ENCODE peak calls at places on chromosome 16, in seven cellular contexts. G is dorsolateral prefrontal cortex, N is foreskin keratinocyte, P is heart right ventricle, V is suprapubic skin, C is body of pancreas, Z is right atrium auricular region. H is an unnamed sample. For H3K27me3, the result is how much of the 10 kb centered on the place peaks cover.

GRCh38 chr16:80274576-80275191 is 266.1 kb upstream of the DYNLRB2 start:
- DNase-seq in G (no peak), N (peak), P (no peak), V (no peak), C (no peak), Z (no peak), H (peak)

GRCh38 chr16:3460121-3460520 is 16.6 kb downstream of the NAA60 start:
- DNase-seq in G (no peak), N (no peak), P (no peak), V (no peak), C (no peak), Z (no peak), H (no peak)

GRCh38 chr16:72723781-72724180 is 324.1 kb downstream of the ZFHX3 start:
- DNase-seq in G (no peak), N (peak), P (no peak), V (no peak), C (no peak), Z (no peak), H (no peak)

GRCh38 chr16:90020838-90021382 is 1.7 kb upstream of the DBNDD1 start:
- DNase-seq in G (no peak), N (no peak), P (peak), V (no peak), C (no peak), Z (no peak), H (no peak)

GRCh38 chr16:73125860-73126259 is 77.9 kb upstream of the ZFHX3 start:
- DNase-seq in G (no peak), N (no peak), P (no peak), V (no peak), C (no peak), Z (no peak), H (peak)

GRCh38 chr16:17470002-17470870 is 524 bp downstream of the XYLT1 start:
- DNase-seq in G (no peak), N (no peak), P (no peak), V (no peak), C (peak), Z (peak), H (no peak)

GRCh38 chr16:12819126-12820117 is 15.7 kb upstream of the CPPED1 start:
- DNase-seq in G (no peak), N (no peak), P (peak), V (peak), C (peak), Z (peak), H (no peak)

GRCh38 chr16:26672206-26672605 is 394.5 kb upstream of the C16orf82 start:
- DNase-seq in G (no peak), N (no peak), P (no peak), V (no peak), C (no peak), Z (no peak), H (no peak)

GRCh38 chr16:87487361-87487924 is 5.4 kb downstream of the ZCCHC14 start:
- DNase-seq in G (no peak), N (peak), P (no peak), V (peak), C (peak), Z (peak), H (no peak)

GRCh38 chr16:69481901-69482341 is 57.5 kb downstream of the CYB5B start:
- DNase-seq in G (peak), N (peak), P (peak), V (peak), C (peak), Z (peak), H (no peak)

GRCh38 chr16:19804538-19805323 is 79.9 kb downstream of the GPRC5B start:
- DNase-seq in G (no peak), N (no peak), P (peak), V (peak), C (peak), Z (peak), H (no peak)

GRCh38 chr16:2687531-2688308 is 5.4 kb downstream of the KCTD5 start:
- DNase-seq in G (no peak), N (no peak), P (no peak), V (no peak), C (peak), Z (no peak), H (no peak)

GRCh38 chr16:23105309-23105708 is 43.9 kb downstream of the USP31 start:
- DNase-seq in G (no peak), N (no peak), P (no peak), V (no peak), C (no peak), Z (no peak), H (no peak)

GRCh38 chr16:88306860-88307545 is 75.8 kb upstream of the ZNF469 start:
- DNase-seq in G (no peak), N (no peak), P (no peak), V (no peak), C (no peak), Z (no peak), H (peak)

GRCh38 chr16:15778204-15778743 is 78.6 kb downstream of the MYH11 start:
- DNase-seq in G (no peak), N (no peak), P (no peak), V (no peak), C (no peak), Z (no peak), H (no peak)

GRCh38 chr16:69131167-69131748 is 1.1 kb downstream of the CHTF8 start:
- DNase-seq in G (no peak), N (no peak), P (peak), V (no peak), C (no peak), Z (no peak), H (no peak)

GRCh38 chr16:10871157-10871991 is 5.6 kb upstream of the CIITA start:
- DNase-seq in G (no peak), N (peak), P (peak), V (peak), C (peak), Z (no peak), H (peak)

GRCh38 chr16:15041260-15042011 is 14.4 kb downstream of the NTAN1 start:
- DNase-seq in G (no peak), N (no peak), P (peak), V (peak), C (peak), Z (peak), H (no peak)

GRCh38 chr16:71927383-71927782 is 32.1 kb downstream of the IST1 start:
- DNase-seq in G (no peak), N (peak), P (peak), V (no peak), C (peak), Z (peak), H (peak)

GRCh38 chr16:24568392-24568791 is 29.0 kb downstream of the RBBP6 start:
- DNase-seq in G (no peak), N (no peak), P (no peak), V (no peak), C (no peak), Z (no peak), H (no peak)

GRCh38 chr16:72620853-72621252 is 427.1 kb downstream of the ZFHX3 start:
- DNase-seq in G (no peak), N (no peak), P (no peak), V (no peak), C (no peak), Z (no peak), H (no peak)

GRCh38 chr16:29743827-29744531 is 1.8 kb downstream of the C16orf54 start:
- DNase-seq in G (no peak), N (no peak), P (no peak), V (peak), C (no peak), Z (no peak), H (no peak)

GRCh38 chr16:79994413-79994812 is 393.9 kb upstream of the MAF start:
- DNase-seq in G (peak), N (no peak), P (no peak), V (no peak), C (no peak), Z (no peak), H (no peak)

GRCh38 chr16:50326835-50327465 is 41.8 kb downstream of the BRD7 start:
- DNase-seq in G (no peak), N (no peak), P (no peak), V (no peak), C (no peak), Z (no peak), H (no peak)

GRCh38 chr16:90048347-90048722 is 28.8 kb downstream of the PRDM7 start:
- DNase-seq in G (no peak), N (no peak), P (no peak), V (no peak), C (no peak), Z (no peak), H (no peak)

GRCh38 chr16:9966569-9967157 is 215.6 kb downstream of the GRIN2A start:
- DNase-seq in G (no peak), N (no peak), P (no peak), V (no peak), C (no peak), Z (no peak), H (no peak)

GRCh38 chr16:71352963-71353460 is 5.5 kb upstream of the CALB2 start:
- DNase-seq in G (no peak), N (no peak), P (no peak), V (no peak), C (no peak), Z (no peak), H (no peak)

GRCh38 chr16:69741519-69741918 is 13.2 kb downstream of the NOB1 start:
- DNase-seq in G (no peak), N (no peak), P (no peak), V (no peak), C (no peak), Z (no peak), H (no peak)

GRCh38 chr16:27972500-27972899 is 91.0 kb downstream of the GSG1L start:
- DNase-seq in G (no peak), N (no peak), P (peak), V (no peak), C (no peak), Z (no peak), H (no peak)

GRCh38 chr16:70470927-70471341 is 16.5 kb downstream of the FCSK start:
- DNase-seq in G (no peak), N (no peak), P (no peak), V (peak), C (peak), Z (no peak), H (no peak)

GRCh38 chr16:49623501-49624266 is 232.2 kb downstream of the ZNF423 start:
- DNase-seq in G (no peak), N (no peak), P (no peak), V (no peak), C (no peak), Z (peak), H (no peak)

GRCh38 chr16:88453621-88454314 is 688 bp downstream of the ZFPM1 start:
- DNase-seq in G (no peak), N (no peak), P (no peak), V (no peak), C (peak), Z (no peak), H (no peak)

GRCh38 chr16:70684146-70685060 is 1.4 kb downstream of the MTSS2 start:
- DNase-seq in G (no peak), N (no peak), P (no peak), V (no peak), C (no peak), Z (no peak), H (no peak)

GRCh38 chr16:30769379-30770089 is 7.4 kb downstream of the RNF40 start:
- DNase-seq in G (peak), N (no peak), P (no peak), V (no peak), C (no peak), Z (no peak), H (no peak)

DNA sequence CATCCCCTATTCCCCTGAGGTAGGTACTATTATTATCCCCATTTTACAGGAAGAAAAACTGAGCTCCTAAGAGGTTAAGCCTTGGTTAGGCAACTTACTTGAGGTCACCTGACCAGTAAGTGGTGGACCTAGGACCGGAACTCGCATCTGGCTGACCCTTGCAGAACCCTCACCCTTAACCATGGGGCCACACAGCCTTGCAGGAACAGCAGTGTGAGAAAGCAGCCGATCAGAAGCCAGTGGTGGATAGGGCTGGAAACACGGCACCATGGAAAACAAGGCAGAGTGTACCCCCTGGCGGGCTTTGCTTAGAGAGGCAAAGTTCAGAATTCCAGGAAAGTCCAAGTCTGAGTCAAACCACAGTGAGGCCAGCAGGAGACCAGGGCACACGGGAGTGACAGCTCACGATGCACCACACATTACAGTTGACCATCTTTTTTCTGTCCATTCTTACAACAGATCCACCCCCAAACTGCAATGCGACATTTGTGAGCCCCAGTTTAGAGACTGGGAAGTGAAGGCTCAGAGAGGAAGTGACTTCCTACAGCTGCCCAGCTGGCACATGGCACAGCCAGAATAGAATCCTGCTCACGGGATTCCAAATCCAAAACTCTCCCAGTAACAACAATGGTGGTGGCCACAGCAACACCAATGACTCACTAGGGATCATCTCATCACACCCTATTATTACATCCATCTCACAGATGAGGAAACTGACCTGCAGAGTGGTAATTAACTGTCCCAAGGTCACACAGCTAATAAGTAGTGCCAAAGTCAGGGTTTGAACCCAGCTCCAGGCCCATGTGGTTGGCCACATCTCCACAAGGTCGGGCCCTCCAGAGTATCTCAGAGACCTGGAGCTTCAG is 20.3 kb downstream of the KIFC3 start:
- DNase-seq in G (no peak), N (no peak), P (no peak), V (no peak), C (no peak), Z (no peak), H (no peak)
- TF ChIP-seq CTCF in G (no peak), N (no peak), P (no peak), V (no peak), C (no peak), Z (no peak), H (no peak)

GRCh38 chr16:57409065-57409464 is 4.5 kb downstream of the CCL17 start:
- DNase-seq in G (no peak), N (no peak), P (no peak), V (no peak), C (no peak), Z (no peak), H (no peak)

GRCh38 chr16:57412584-57412983 is 8.0 kb downstream of the CCL17 start:
- DNase-seq in G (no peak), N (no peak), P (no peak), V (no peak), C (no peak), Z (no peak), H (no peak)

GRCh38 chr16:57407521-57408353 is 3.2 kb downstream of the CCL17 start:
- DNase-seq in G (no peak), N (no peak), P (no peak), V (no peak), C (no peak), Z (no peak), H (no peak)

GRCh38 chr16:57411362-57411976 is 6.9 kb downstream of the CCL17 start:
- DNase-seq in G (no peak), N (no peak), P (no peak), V (no peak), C (no peak), Z (no peak), H (no peak)

DNA sequence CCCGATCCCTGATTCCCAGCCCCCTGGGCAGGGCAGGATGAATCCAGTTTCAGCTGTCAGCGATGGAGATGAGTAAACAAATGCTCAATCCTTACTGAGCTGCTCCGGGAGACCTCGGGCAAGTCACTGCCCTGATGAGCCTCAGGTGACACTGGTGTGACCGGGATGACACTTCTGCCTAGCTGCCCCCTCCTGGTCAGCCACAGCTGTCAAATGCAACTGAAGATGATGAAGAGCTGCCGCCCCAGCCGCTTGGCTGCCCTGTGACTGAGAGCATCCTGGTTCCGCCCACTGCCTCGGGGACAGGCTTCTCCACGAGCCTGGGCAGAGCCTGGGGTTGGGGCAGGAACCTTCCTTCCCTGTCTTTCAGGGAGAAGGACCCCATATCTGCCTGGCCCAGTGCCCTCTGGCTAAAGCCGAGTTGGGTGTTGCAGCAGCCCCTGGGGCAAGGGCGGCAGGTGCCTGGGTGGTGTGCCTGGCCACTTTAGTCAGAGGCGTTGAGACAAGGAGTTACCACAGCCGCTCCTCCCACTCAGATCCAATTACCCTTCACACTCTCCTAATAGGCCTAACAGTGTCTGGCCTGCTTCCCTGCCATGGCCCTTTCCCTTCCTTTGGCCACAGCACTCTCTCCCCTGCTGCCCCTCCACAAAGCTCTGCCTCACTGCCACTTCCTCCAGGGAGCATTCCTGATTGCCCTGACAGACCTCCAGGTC is 5.5 kb downstream of the CCL17 start:
- DNase-seq in G (no peak), N (no peak), P (no peak), V (no peak), C (no peak), Z (no peak), H (no peak)
- H3K27me3 ChIP-seq in G (under half), N (under half), P (under half), V (under half), C (under half), Z (under half), H (under half)

GRCh38 chr16:67248401-67249177 is at the start of gene SLC9A5:
- DNase-seq in G (peak), N (no peak), P (no peak), V (no peak), C (no peak), Z (no peak), H (no peak)
- TF ChIP-seq CTCF in G (no peak), N (peak), P (peak), V (no peak), C (peak), Z (peak), H (peak)

GRCh38 chr16:86050111-86050510 is 151.1 kb downstream of the IRF8 start:
- DNase-seq in G (no peak), N (no peak), P (no peak), V (no peak), C (no peak), Z (no peak), H (no peak)

GRCh38 chr16:86052115-86052670 is 153.2 kb downstream of the IRF8 start:
- DNase-seq in G (no peak), N (no peak), P (no peak), V (no peak), C (no peak), Z (no peak), H (no peak)

GRCh38 chr16:86049641-86050040 is 150.7 kb downstream of the IRF8 start:
- DNase-seq in G (no peak), N (no peak), P (no peak), V (no peak), C (no peak), Z (no peak), H (no peak)

GRCh38 chr16:86051376-86052114 is 152.6 kb downstream of the IRF8 start:
- DNase-seq in G (no peak), N (no peak), P (no peak), V (no peak), C (no peak), Z (no peak), H (no peak)

GRCh38 chr16:86050591-86051375 is 151.8 kb downstream of the IRF8 start:
- DNase-seq in G (no peak), N (no peak), P (no peak), V (no peak), C (no peak), Z (no peak), H (no peak)
- H3K27me3 ChIP-seq in G (under half), N (under half), P (under half), V (half or more), C (under half), Z (under half), H (under half)

GRCh38 chr16:74716355-74716754 is 15.7 kb upstream of the MLKL start:
- DNase-seq in G (no peak), N (no peak), P (no peak), V (no peak), C (no peak), Z (no peak), H (no peak)
- TF ChIP-seq CTCF in G (no peak), N (no peak), P (no peak), V (no peak), C (no peak), Z (no peak), H (no peak)

GRCh38 chr16:84611041-84611440 is 6.8 kb downstream of the COTL1 start:
- DNase-seq in G (no peak), N (no peak), P (no peak), V (no peak), C (no peak), Z (no peak), H (no peak)

GRCh38 chr16:84612686-84613085 is 5.2 kb downstream of the COTL1 start:
- DNase-seq in G (no peak), N (no peak), P (no peak), V (no peak), C (no peak), Z (no peak), H (no peak)

GRCh38 chr16:84614914-84615813 is 2.7 kb downstream of the COTL1 start:
- DNase-seq in G (no peak), N (no peak), P (no peak), V (no peak), C (no peak), Z (no peak), H (no peak)

GRCh38 chr16:84614075-84614474 is 3.8 kb downstream of the COTL1 start:
- DNase-seq in G (no peak), N (no peak), P (no peak), V (peak), C (no peak), Z (no peak), H (no peak)

DNA sequence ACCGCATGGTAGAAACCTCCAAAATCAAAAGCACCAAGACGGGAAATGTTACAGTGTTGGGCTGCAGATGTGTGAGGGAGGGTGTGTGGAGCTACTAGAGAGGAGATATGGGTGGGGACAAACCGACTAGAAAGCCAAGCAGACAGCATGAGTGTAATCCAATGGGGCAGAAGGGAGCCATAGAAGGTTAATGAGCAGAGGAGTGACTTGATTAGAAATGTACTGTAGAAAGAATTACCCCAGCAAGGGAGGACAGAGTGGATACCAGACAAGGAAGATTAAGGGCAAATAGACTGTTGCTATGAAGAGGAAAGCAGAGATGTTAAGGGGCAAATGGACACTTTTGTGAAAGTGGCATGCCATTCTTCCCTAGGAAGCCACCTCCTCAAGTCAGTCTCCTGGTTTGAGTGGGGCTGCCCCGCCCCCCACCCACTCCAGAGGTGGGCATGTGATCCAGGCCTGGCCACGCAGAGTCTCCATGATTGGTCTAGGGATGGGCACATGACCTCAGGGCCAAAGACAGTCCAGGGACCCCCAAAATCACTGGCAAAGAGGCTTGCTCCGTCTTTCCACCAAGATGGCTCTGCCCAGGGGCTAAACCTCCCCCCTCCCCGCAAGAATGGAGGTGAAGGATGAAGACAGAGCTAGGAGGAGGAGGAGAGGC is 4.3 kb downstream of the COTL1 start:
- DNase-seq in G (no peak), N (no peak), P (no peak), V (peak), C (no peak), Z (no peak), H (no peak)
- H3K27me3 ChIP-seq in G (under half), N (under half), P (under half), V (under half), C (under half), Z (under half), H (under half)

H was measured in BJ.